ENCODE peak calls at places on chromosomes 12 and 14, in nine cellular contexts. One of them, this sample, is unnamed.

GRCh38 chr12:96091833-96092232 is 56.4 kb upstream of the LTA4H start:
- DNase-seq in RWPE2: no peak
- DNase-seq in adrenal gland: no peak
- DNase-seq in heart left ventricle: no peak
- DNase-seq in HCT116: peak
- DNase-seq in osteoblast: no peak
- DNase-seq in GM23338: peak
- DNase-seq in upper lobe of right lung: no peak
- DNase-seq in HL-60: no peak
- DNase-seq in this sample: peak

GRCh38 chr12:68497702-68498101 is 113.0 kb upstream of the RAP1B start:
- DNase-seq in RWPE2: no peak
- DNase-seq in adrenal gland: peak
- DNase-seq in heart left ventricle: no peak
- DNase-seq in HCT116: peak
- DNase-seq in osteoblast: peak
- DNase-seq in GM23338: no peak
- DNase-seq in upper lobe of right lung: no peak
- DNase-seq in HL-60: no peak
- DNase-seq in this sample: peak

GRCh38 chr12:75684678-75685620 is 173.5 kb upstream of the KRR1 start:
- DNase-seq in RWPE2: no peak
- DNase-seq in adrenal gland: no peak
- DNase-seq in heart left ventricle: no peak
- DNase-seq in HCT116: no peak
- DNase-seq in osteoblast: peak
- DNase-seq in GM23338: no peak
- DNase-seq in upper lobe of right lung: no peak
- DNase-seq in HL-60: no peak
- DNase-seq in this sample: no peak

GRCh38 chr14:52267501-52268190 is at the start of gene PTGDR:
- DNase-seq in RWPE2: no peak
- DNase-seq in adrenal gland: no peak
- DNase-seq in heart left ventricle: peak
- DNase-seq in HCT116: no peak
- DNase-seq in osteoblast: peak
- DNase-seq in GM23338: peak
- DNase-seq in upper lobe of right lung: peak
- DNase-seq in HL-60: no peak
- DNase-seq in this sample: peak

GRCh38 chr12:67354966-67355365 is 85.8 kb downstream of the CAND1 start:
- DNase-seq in RWPE2: no peak
- DNase-seq in adrenal gland: no peak
- DNase-seq in heart left ventricle: no peak
- DNase-seq in HCT116: no peak
- DNase-seq in osteoblast: no peak
- DNase-seq in GM23338: peak
- DNase-seq in upper lobe of right lung: no peak
- DNase-seq in HL-60: no peak
- DNase-seq in this sample: no peak

GRCh38 chr14:98931911-98932310 is 340.1 kb downstream of the BCL11B start:
- DNase-seq in RWPE2: peak
- DNase-seq in adrenal gland: no peak
- DNase-seq in heart left ventricle: no peak
- DNase-seq in HCT116: no peak
- DNase-seq in osteoblast: no peak
- DNase-seq in GM23338: no peak
- DNase-seq in upper lobe of right lung: no peak
- DNase-seq in HL-60: no peak
- DNase-seq in this sample: no peak

GRCh38 chr14:39217214-39217879 is 16.4 kb upstream of the MIA2 start:
- DNase-seq in RWPE2: no peak
- DNase-seq in adrenal gland: no peak
- DNase-seq in heart left ventricle: no peak
- DNase-seq in HCT116: peak
- DNase-seq in osteoblast: no peak
- DNase-seq in GM23338: no peak
- DNase-seq in upper lobe of right lung: no peak
- DNase-seq in HL-60: no peak
- DNase-seq in this sample: no peak

GRCh38 chr14:36647827-36648753 is 13.6 kb upstream of the PAX9 start:
- DNase-seq in RWPE2: no peak
- DNase-seq in adrenal gland: no peak
- DNase-seq in heart left ventricle: peak
- DNase-seq in HCT116: no peak
- DNase-seq in osteoblast: peak
- DNase-seq in GM23338: peak
- DNase-seq in upper lobe of right lung: peak
- DNase-seq in HL-60: no peak
- DNase-seq in this sample: no peak

GRCh38 chr14:96275182-96276112 is 19.4 kb downstream of the BDKRB1 start:
- DNase-seq in RWPE2: no peak
- DNase-seq in adrenal gland: peak
- DNase-seq in heart left ventricle: peak
- DNase-seq in HCT116: peak
- DNase-seq in osteoblast: no peak
- DNase-seq in GM23338: peak
- DNase-seq in upper lobe of right lung: peak
- DNase-seq in HL-60: peak
- DNase-seq in this sample: no peak

GRCh38 chr12:52074656-52075408 is 4.7 kb upstream of the SMIM41 start:
- DNase-seq in RWPE2: no peak
- DNase-seq in adrenal gland: no peak
- DNase-seq in heart left ventricle: no peak
- DNase-seq in HCT116: no peak
- DNase-seq in osteoblast: peak
- DNase-seq in GM23338: no peak
- DNase-seq in upper lobe of right lung: peak
- DNase-seq in HL-60: no peak
- DNase-seq in this sample: no peak

GRCh38 chr12:132197581-132198281 is 53.5 kb downstream of the NOC4L start:
- DNase-seq in RWPE2: no peak
- DNase-seq in adrenal gland: no peak
- DNase-seq in heart left ventricle: no peak
- DNase-seq in HCT116: no peak
- DNase-seq in osteoblast: no peak
- DNase-seq in GM23338: no peak
- DNase-seq in upper lobe of right lung: no peak
- DNase-seq in HL-60: no peak
- DNase-seq in this sample: no peak

GRCh38 chr14:20434701-20435453 is 1.1 kb downstream of the KLHL33 start:
- DNase-seq in RWPE2: peak
- DNase-seq in adrenal gland: peak
- DNase-seq in heart left ventricle: peak
- DNase-seq in HCT116: no peak
- DNase-seq in osteoblast: peak
- DNase-seq in GM23338: peak
- DNase-seq in upper lobe of right lung: no peak
- DNase-seq in HL-60: no peak
- DNase-seq in this sample: no peak

GRCh38 chr12:91577586-91578539 is 395.2 kb upstream of the DCN start:
- DNase-seq in RWPE2: no peak
- DNase-seq in adrenal gland: no peak
- DNase-seq in heart left ventricle: no peak
- DNase-seq in HCT116: peak
- DNase-seq in osteoblast: no peak
- DNase-seq in GM23338: peak
- DNase-seq in upper lobe of right lung: no peak
- DNase-seq in HL-60: no peak
- DNase-seq in this sample: no peak

GRCh38 chr12:62977419-62977818 is 42.5 kb upstream of the PPM1H start:
- DNase-seq in RWPE2: no peak
- DNase-seq in adrenal gland: no peak
- DNase-seq in heart left ventricle: no peak
- DNase-seq in HCT116: peak
- DNase-seq in osteoblast: no peak
- DNase-seq in GM23338: no peak
- DNase-seq in upper lobe of right lung: no peak
- DNase-seq in HL-60: no peak
- DNase-seq in this sample: no peak

GRCh38 chr12:115354476-115354890 is 670.5 kb upstream of the TBX3 start:
- DNase-seq in RWPE2: no peak
- DNase-seq in adrenal gland: no peak
- DNase-seq in heart left ventricle: no peak
- DNase-seq in HCT116: no peak
- DNase-seq in osteoblast: no peak
- DNase-seq in GM23338: no peak
- DNase-seq in upper lobe of right lung: no peak
- DNase-seq in HL-60: no peak
- DNase-seq in this sample: no peak

GRCh38 chr12:3168775-3169221 is 91.6 kb downstream of the TSPAN9 start:
- DNase-seq in RWPE2: peak
- DNase-seq in adrenal gland: peak
- DNase-seq in heart left ventricle: no peak
- DNase-seq in HCT116: peak
- DNase-seq in osteoblast: peak
- DNase-seq in GM23338: no peak
- DNase-seq in upper lobe of right lung: no peak
- DNase-seq in HL-60: no peak
- DNase-seq in this sample: peak

GRCh38 chr12:94973202-94973601 is 30.3 kb downstream of the NDUFA12 start:
- DNase-seq in RWPE2: no peak
- DNase-seq in adrenal gland: no peak
- DNase-seq in heart left ventricle: no peak
- DNase-seq in HCT116: no peak
- DNase-seq in osteoblast: no peak
- DNase-seq in GM23338: no peak
- DNase-seq in upper lobe of right lung: no peak
- DNase-seq in HL-60: no peak
- DNase-seq in this sample: no peak

GRCh38 chr12:14605401-14605989 is 37.8 kb upstream of the PLBD1 start:
- DNase-seq in RWPE2: no peak
- DNase-seq in adrenal gland: no peak
- DNase-seq in heart left ventricle: no peak
- DNase-seq in HCT116: no peak
- DNase-seq in osteoblast: no peak
- DNase-seq in GM23338: peak
- DNase-seq in upper lobe of right lung: no peak
- DNase-seq in HL-60: no peak
- DNase-seq in this sample: no peak

GRCh38 chr12:52310622-52311281 is 10.4 kb downstream of the KRT83 start:
- DNase-seq in RWPE2: no peak
- DNase-seq in adrenal gland: no peak
- DNase-seq in heart left ventricle: no peak
- DNase-seq in HCT116: no peak
- DNase-seq in osteoblast: peak
- DNase-seq in GM23338: no peak
- DNase-seq in upper lobe of right lung: no peak
- DNase-seq in HL-60: no peak
- DNase-seq in this sample: no peak

GRCh38 chr14:61234215-61234916 is 46.8 kb downstream of the TMEM30B start:
- DNase-seq in RWPE2: no peak
- DNase-seq in adrenal gland: no peak
- DNase-seq in heart left ventricle: no peak
- DNase-seq in HCT116: no peak
- DNase-seq in osteoblast: no peak
- DNase-seq in GM23338: no peak
- DNase-seq in upper lobe of right lung: no peak
- DNase-seq in HL-60: no peak
- DNase-seq in this sample: no peak

GRCh38 chr14:25041484-25041883 is 8.5 kb downstream of the STXBP6 start:
- DNase-seq in RWPE2: no peak
- DNase-seq in adrenal gland: no peak
- DNase-seq in heart left ventricle: no peak
- DNase-seq in HCT116: no peak
- DNase-seq in osteoblast: no peak
- DNase-seq in GM23338: no peak
- DNase-seq in upper lobe of right lung: no peak
- DNase-seq in HL-60: no peak
- DNase-seq in this sample: no peak

GRCh38 chr12:32881107-32881506 is 15.5 kb downstream of the PKP2 start:
- DNase-seq in RWPE2: no peak
- DNase-seq in adrenal gland: no peak
- DNase-seq in heart left ventricle: peak
- DNase-seq in HCT116: no peak
- DNase-seq in osteoblast: no peak
- DNase-seq in GM23338: no peak
- DNase-seq in upper lobe of right lung: no peak
- DNase-seq in HL-60: no peak
- DNase-seq in this sample: no peak
- H3K27ac ChIP-seq in RWPE2: no peak
- H3K27ac ChIP-seq in adrenal gland: no peak
- H3K27ac ChIP-seq in heart left ventricle: peak
- H3K27ac ChIP-seq in HCT116: no peak
- H3K27ac ChIP-seq in osteoblast: no peak
- H3K27ac ChIP-seq in GM23338: no peak
- H3K27ac ChIP-seq in upper lobe of right lung: no peak
- H3K27ac ChIP-seq in HL-60: no peak
- H3K27ac ChIP-seq in this sample: no peak

GRCh38 chr12:29616664-29617409 is 119.4 kb upstream of the OVCH1 start:
- DNase-seq in RWPE2: no peak
- DNase-seq in adrenal gland: peak
- DNase-seq in heart left ventricle: no peak
- DNase-seq in HCT116: peak
- DNase-seq in osteoblast: peak
- DNase-seq in GM23338: no peak
- DNase-seq in upper lobe of right lung: no peak
- DNase-seq in HL-60: no peak
- DNase-seq in this sample: no peak
- H3K27ac ChIP-seq in RWPE2: peak
- H3K27ac ChIP-seq in adrenal gland: no peak
- H3K27ac ChIP-seq in heart left ventricle: no peak
- H3K27ac ChIP-seq in HCT116: no peak
- H3K27ac ChIP-seq in osteoblast: peak
- H3K27ac ChIP-seq in GM23338: no peak
- H3K27ac ChIP-seq in upper lobe of right lung: no peak
- H3K27ac ChIP-seq in HL-60: no peak
- H3K27ac ChIP-seq in this sample: no peak

GRCh38 chr12:121069206-121069605 is 30.2 kb upstream of the OASL start:
- DNase-seq in RWPE2: no peak
- DNase-seq in adrenal gland: no peak
- DNase-seq in heart left ventricle: no peak
- DNase-seq in HCT116: no peak
- DNase-seq in osteoblast: no peak
- DNase-seq in GM23338: no peak
- DNase-seq in upper lobe of right lung: no peak
- DNase-seq in HL-60: no peak
- DNase-seq in this sample: peak

DNA sequence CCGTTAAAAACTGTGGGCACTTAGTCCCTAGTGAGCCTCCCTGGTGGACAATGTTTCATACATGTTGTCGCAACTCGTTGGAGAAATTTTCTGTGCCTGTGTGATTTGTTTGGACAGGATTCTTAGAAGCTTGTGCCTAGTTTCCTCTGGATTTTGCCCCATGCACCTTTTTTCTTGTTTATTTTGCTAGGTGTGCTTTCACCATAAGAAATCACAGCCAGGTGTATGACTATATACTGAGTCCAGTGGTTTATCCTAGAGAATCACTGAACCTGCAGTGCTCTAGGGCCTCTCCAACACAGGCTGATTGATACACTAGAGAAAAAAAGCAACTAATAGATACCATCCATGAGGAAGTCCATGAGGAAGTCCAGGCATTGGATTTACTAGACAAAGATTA is 33.1 kb upstream of the OASL start:
- DNase-seq in RWPE2: no peak
- DNase-seq in adrenal gland: no peak
- DNase-seq in heart left ventricle: no peak
- DNase-seq in HCT116: no peak
- DNase-seq in osteoblast: no peak
- DNase-seq in GM23338: no peak
- DNase-seq in upper lobe of right lung: no peak
- DNase-seq in HL-60: no peak
- DNase-seq in this sample: no peak
- H3K27ac ChIP-seq in RWPE2: no peak
- H3K27ac ChIP-seq in adrenal gland: no peak
- H3K27ac ChIP-seq in heart left ventricle: no peak
- H3K27ac ChIP-seq in HCT116: no peak
- H3K27ac ChIP-seq in osteoblast: no peak
- H3K27ac ChIP-seq in GM23338: no peak
- H3K27ac ChIP-seq in upper lobe of right lung: no peak
- H3K27ac ChIP-seq in HL-60: no peak
- H3K27ac ChIP-seq in this sample: no peak

GRCh38 chr12:12350868-12351463 is 924 bp upstream of the MANSC1 start:
- DNase-seq in RWPE2: no peak
- DNase-seq in adrenal gland: no peak
- DNase-seq in heart left ventricle: no peak
- DNase-seq in HCT116: no peak
- DNase-seq in osteoblast: no peak
- DNase-seq in GM23338: no peak
- DNase-seq in upper lobe of right lung: no peak
- DNase-seq in HL-60: no peak
- DNase-seq in this sample: peak
- H3K27ac ChIP-seq in RWPE2: no peak
- H3K27ac ChIP-seq in adrenal gland: no peak
- H3K27ac ChIP-seq in heart left ventricle: no peak
- H3K27ac ChIP-seq in HCT116: no peak
- H3K27ac ChIP-seq in osteoblast: no peak
- H3K27ac ChIP-seq in GM23338: no peak
- H3K27ac ChIP-seq in upper lobe of right lung: no peak
- H3K27ac ChIP-seq in HL-60: no peak
- H3K27ac ChIP-seq in this sample: peak

This sample was measured in PC-9.